ENCODE peak calls at places on chromosomes 11 and 22, in four cellular contexts. W is AG04449, H is fibroblast of mammary gland, O is BE2C. I is an unnamed sample.

GRCh38 chr11:92848578-92848977 is 120.9 kb upstream of the MTNR1B start:
- DNase-seq in H (no peak), O (no peak), W (no peak), I (no peak)

GRCh38 chr22:29517215-29517908 is 36.2 kb downstream of the THOC5 start:
- DNase-seq in W (no peak), O (peak; percentile 34), H (no peak), I (no peak)

GRCh38 chr11:11540157-11540556 is 81.6 kb downstream of the GALNT18 start:
- DNase-seq in W (no peak), O (no peak), H (no peak), I (no peak)

GRCh38 chr11:123258877-123259276 is 63.8 kb upstream of the CLMP start:
- DNase-seq in O (no peak), H (no peak), W (no peak), I (no peak)

GRCh38 chr11:68014966-68015447 is 4.9 kb downstream of the ALDH3B1 start:
- DNase-seq in W (no peak), O (no peak), H (no peak), I (no peak)

GRCh38 chr11:107953506-107953905 is 25.3 kb downstream of the RAB39A start:
- DNase-seq in O (no peak), W (no peak), H (no peak), I (no peak)

GRCh38 chr11:134063991-134064747 is 4.7 kb upstream of the JAM3 start:
- DNase-seq in O (no peak), H (no peak), W (no peak), I (no peak)

GRCh38 chr11:12090061-12090572 is 20.3 kb upstream of the MICAL2 start:
- DNase-seq in H (peak; percentile 78), W (no peak), O (no peak), I (peak; percentile 26)

GRCh38 chr11:108111126-108111525 is 10.2 kb upstream of the ACAT1 start:
- DNase-seq in W (no peak), H (no peak), O (no peak), I (no peak)

GRCh38 chr11:120207517-120207916 is 3.3 kb upstream of the OAF start:
- DNase-seq in H (no peak), O (no peak), W (no peak), I (no peak)

GRCh38 chr11:94731921-94732601 is 36.1 kb upstream of the AMOTL1 start:
- DNase-seq in O (peak; percentile 73), W (no peak), H (peak; percentile 90), I (peak; percentile 92)

GRCh38 chr11:17810736-17811135 is 76.2 kb downstream of the KCNC1 start:
- DNase-seq in O (peak; percentile 20), W (no peak), H (peak; percentile 61), I (no peak)

GRCh38 chr22:24977370-24978230 is 25.1 kb downstream of the KIAA1671 start:
- DNase-seq in O (no peak), W (no peak), H (no peak), I (peak; percentile 24)

GRCh38 chr22:38203090-38203810 is 1.5 kb downstream of the MAFF start:
- DNase-seq in W (no peak), H (no peak), O (no peak), I (peak; percentile 65)

GRCh38 chr11:101442171-101442570 is 141.6 kb downstream of the TRPC6 start:
- DNase-seq in W (peak; percentile 52), O (no peak), H (peak; percentile 33), I (no peak)

GRCh38 chr11:69151811-69152210 is 3.9 kb upstream of the SMIM38 start:
- DNase-seq in W (no peak), H (no peak), O (no peak), I (no peak)

GRCh38 chr11:914747-915493 is 4.3 kb upstream of the CHID1 start:
- DNase-seq in H (no peak), W (no peak), O (no peak), I (no peak)

GRCh38 chr11:6637871-6638270 is 17.7 kb downstream of the DCHS1 start:
- DNase-seq in O (no peak), H (peak; percentile 88), W (no peak), I (peak; percentile 79)

GRCh38 chr11:9982796-9983579 is 311.0 kb downstream of the SBF2 start:
- DNase-seq in O (peak; percentile 39), H (peak; percentile 51), W (no peak), I (peak; percentile 37)

GRCh38 chr11:130653838-130654601 is 205.6 kb downstream of the ADAMTS15 start:
- DNase-seq in O (no peak), H (no peak), W (no peak), I (no peak)

GRCh38 chr11:69644962-69645675 is 4.2 kb downstream of the CCND1 start:
- DNase-seq in W (no peak), O (peak; percentile 61), H (no peak), I (no peak)

GRCh38 chr11:44388828-44389645 is 79.1 kb upstream of the ALX4 start:
- DNase-seq in H (no peak), W (no peak), O (no peak), I (no peak)

GRCh38 chr22:33785283-33785991 is 134.8 kb downstream of the LARGE1 start:
- DNase-seq in O (no peak), W (peak; percentile 34), H (peak; percentile 86), I (peak; percentile 84)

GRCh38 chr22:28429711-28430110 is 249.9 kb downstream of the TTC28 start:
- DNase-seq in H (no peak), O (no peak), W (no peak), I (no peak)

GRCh38 chr11:84390441-84391078 is 1104.4 kb upstream of the CCDC90B start:
- DNase-seq in O (peak; percentile 12), W (no peak), H (peak; percentile 9), I (no peak)

GRCh38 chr11:123457187-123457770 is 27.2 kb downstream of the GRAMD1B start:
- DNase-seq in W (no peak), O (no peak), H (no peak), I (peak; percentile 8)

GRCh38 chr11:22625448-22626287 is at the start of gene FANCF:
- DNase-seq in H (peak; percentile 99), O (peak; percentile 79), W (peak; percentile 96), I (peak; percentile 98)

GRCh38 chr11:68164437-68164836 is 43.2 kb upstream of the CHKA start:
- DNase-seq in H (peak; percentile 68), W (no peak), O (no peak), I (no peak)

GRCh38 chr11:21894492-21894891 is 298.4 kb upstream of the ANO5 start:
- DNase-seq in H (no peak), O (peak; percentile 6), W (no peak), I (no peak)

GRCh38 chr11:96246718-96247540 is 96.1 kb downstream of the MAML2 start:
- DNase-seq in O (no peak), W (no peak), H (peak; percentile 68), I (peak; percentile 56)

GRCh38 chr11:492416-493226 is 14.4 kb downstream of the RNH1 start:
- DNase-seq in H (no peak), O (no peak), W (no peak), I (no peak)

GRCh38 chr22:19430890-19431541 is 517 bp downstream of the HIRA start:
- DNase-seq in W (no peak), H (peak; percentile 25), O (peak; percentile 30), I (peak; percentile 39)

GRCh38 chr11:7691759-7692334 is 14.4 kb downstream of the OVCH2 start:
- DNase-seq in H (no peak), O (no peak), W (no peak), I (peak; percentile 29)

GRCh38 chr11:7688238-7688826 is 15.0 kb upstream of the CYB5R2 start:
- DNase-seq in W (no peak), H (peak; percentile 24), O (no peak), I (peak; percentile 48)

GRCh38 chr11:7687386-7687785 is 14.1 kb upstream of the CYB5R2 start:
- DNase-seq in W (no peak), O (no peak), H (no peak), I (no peak)

GRCh38 chr11:7689239-7689638 is 15.9 kb upstream of the CYB5R2 start:
- DNase-seq in O (no peak), H (no peak), W (no peak), I (no peak)

DNA sequence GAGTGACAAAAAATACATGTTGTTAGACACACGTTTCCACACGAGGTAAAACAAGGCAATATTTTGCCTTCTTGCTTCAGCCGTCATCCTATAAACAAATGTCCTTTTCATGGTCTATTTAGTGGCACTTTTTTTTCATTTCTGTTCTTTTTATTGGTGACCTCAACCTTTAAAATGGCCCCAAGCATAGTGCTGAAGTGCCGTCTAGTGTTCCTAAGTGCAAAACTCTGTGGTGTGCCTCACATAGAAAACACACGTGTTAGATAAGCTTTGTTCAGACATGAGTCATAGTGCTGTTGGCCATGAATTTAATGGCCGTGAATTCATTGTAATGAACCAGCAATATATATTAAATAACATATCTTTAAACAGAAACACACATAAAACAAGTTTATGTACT is 15.6 kb downstream of the OVCH2 start:
- DNase-seq in W (no peak), O (no peak), H (peak; percentile 52), I (no peak)
- TF ChIP-seq CTCF in W (peak; percentile 6), O (no peak), H (peak; percentile 17), I (no peak)

GRCh38 chr11:36110698-36111410 is 167.0 kb downstream of the LDLRAD3 start:
- DNase-seq in H (no peak), O (no peak), W (no peak), I (no peak)
- H3K4me3 ChIP-seq in H (no peak overlapping the region), O (no peak overlapping the region), W (no peak overlapping the region), I (no peak overlapping the region)

DNA sequence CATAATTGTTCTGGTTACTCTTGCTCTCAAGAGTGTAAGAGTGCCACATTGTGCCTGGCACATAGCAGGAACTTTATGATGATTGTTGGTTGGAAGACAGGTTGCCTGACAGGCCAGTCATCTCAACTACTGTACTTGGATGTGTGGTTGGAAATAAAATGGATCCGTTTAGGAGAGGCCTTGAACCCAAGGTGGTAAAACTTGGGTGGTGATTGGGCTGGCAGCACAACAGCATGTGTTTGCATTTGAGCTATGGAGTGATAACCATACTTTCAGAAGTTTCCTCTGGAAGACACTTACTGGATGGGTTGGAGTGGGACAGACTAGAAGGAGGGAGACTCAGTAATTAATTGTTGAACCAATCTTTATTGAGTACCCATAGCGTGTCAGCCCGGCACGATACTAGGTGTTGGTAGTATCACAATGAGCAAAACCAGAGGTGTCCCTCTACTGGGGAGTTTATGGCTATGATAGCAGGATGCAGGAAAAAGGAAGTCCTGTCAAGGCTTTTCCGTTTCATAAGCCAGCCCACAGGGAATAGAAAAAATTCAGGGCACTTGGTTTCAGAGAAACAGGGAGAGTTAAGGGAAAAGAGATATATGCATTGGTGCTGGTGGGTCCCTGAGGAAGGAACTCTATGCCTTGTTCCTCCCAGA is 3.1 kb upstream of the TMEM109 start:
- DNase-seq in H (no peak), W (no peak), O (no peak), I (no peak)
- TF ChIP-seq CTCF in H (no peak), W (no peak), O (no peak), I (no peak)

DNA sequence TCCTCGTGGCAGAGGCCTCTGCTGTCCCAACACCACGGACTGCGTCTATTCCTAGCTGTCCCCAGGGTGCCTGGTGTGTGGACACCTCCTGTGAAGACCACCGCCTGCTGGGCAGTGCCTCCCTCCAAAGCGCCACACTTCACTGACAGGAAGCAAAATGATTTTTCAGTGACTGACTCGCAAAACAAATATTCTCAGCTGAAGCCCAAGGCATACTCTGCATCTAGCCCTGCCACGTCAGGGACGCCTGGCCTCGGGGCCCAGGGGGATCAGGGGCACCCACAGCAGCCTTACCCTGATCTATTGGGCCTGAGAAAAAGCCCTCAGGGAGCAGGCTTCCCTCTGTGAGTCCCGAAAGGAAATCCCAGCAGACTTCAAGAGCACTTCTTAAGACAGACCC is 2.2 kb downstream of the BRD1 start:
- DNase-seq in W (no peak), H (peak; percentile 55), O (no peak), I (peak; percentile 31)
- H3K4me3 ChIP-seq in W (peak overlapping the region; percentile 72), H (peak overlapping the region; percentile 75), O (peak overlapping the region; percentile 92), I (peak overlapping the region; percentile 78)